ENCODE peak calls at places on chromosomes 5 and 9, in five cellular contexts. One of them, this sample, is unnamed.

GRCh38 chr9:107703651-107704050 is 214.1 kb upstream of the KLF4 start:
- DNase-seq in lower lobe of right lung: no peak
- DNase-seq in breast epithelium: no peak
- DNase-seq in colonic mucosa: no peak
- DNase-seq in ovary: no peak
- DNase-seq in this sample: no peak

GRCh38 chr9:134535171-134535570 is 106.4 kb upstream of the COL5A1 start:
- DNase-seq in lower lobe of right lung: no peak
- DNase-seq in breast epithelium: no peak
- DNase-seq in colonic mucosa: no peak
- DNase-seq in ovary: no peak
- DNase-seq in this sample: no peak

GRCh38 chr9:76135902-76136301 is 245.4 kb downstream of the PCSK5 start:
- DNase-seq in lower lobe of right lung: no peak
- DNase-seq in breast epithelium: no peak
- DNase-seq in colonic mucosa: no peak
- DNase-seq in ovary: no peak
- DNase-seq in this sample: no peak

GRCh38 chr5:123422433-123423277 is 548 bp downstream of the CEP120 start:
- DNase-seq in lower lobe of right lung: no peak
- DNase-seq in breast epithelium: no peak
- DNase-seq in colonic mucosa: peak; percentile 51
- DNase-seq in ovary: no peak
- DNase-seq in this sample: no peak

GRCh38 chr9:116099821-116100220 is 53.8 kb upstream of the PAPPA start:
- DNase-seq in lower lobe of right lung: no peak
- DNase-seq in breast epithelium: no peak
- DNase-seq in colonic mucosa: no peak
- DNase-seq in ovary: no peak
- DNase-seq in this sample: no peak

GRCh38 chr5:151499636-151500035 is 52.2 kb downstream of the SLC36A1 start:
- DNase-seq in lower lobe of right lung: no peak
- DNase-seq in breast epithelium: no peak
- DNase-seq in colonic mucosa: no peak
- DNase-seq in ovary: no peak
- DNase-seq in this sample: no peak

GRCh38 chr9:96686638-96687335 is 31.7 kb upstream of the PRXL2C start:
- DNase-seq in lower lobe of right lung: peak; percentile 90
- DNase-seq in breast epithelium: peak; percentile 62
- DNase-seq in colonic mucosa: peak; percentile 76
- DNase-seq in ovary: peak; percentile 68
- DNase-seq in this sample: no peak

GRCh38 chr5:78496373-78496772 is 136.0 kb downstream of the SCAMP1 start:
- DNase-seq in lower lobe of right lung: no peak
- DNase-seq in breast epithelium: no peak
- DNase-seq in colonic mucosa: peak; percentile 5
- DNase-seq in ovary: no peak
- DNase-seq in this sample: peak; percentile 34

GRCh38 chr5:78472469-78473106 is 112.2 kb downstream of the SCAMP1 start:
- DNase-seq in lower lobe of right lung: no peak
- DNase-seq in breast epithelium: no peak
- DNase-seq in colonic mucosa: no peak
- DNase-seq in ovary: no peak
- DNase-seq in this sample: no peak

GRCh38 chr5:56358046-56358445 is 124.9 kb upstream of the ANKRD55 start:
- DNase-seq in lower lobe of right lung: no peak
- DNase-seq in breast epithelium: no peak
- DNase-seq in colonic mucosa: no peak
- DNase-seq in ovary: no peak
- DNase-seq in this sample: no peak

GRCh38 chr5:160646033-160646432 is 206.0 kb downstream of the ATP10B start:
- DNase-seq in lower lobe of right lung: no peak
- DNase-seq in breast epithelium: no peak
- DNase-seq in colonic mucosa: no peak
- DNase-seq in ovary: no peak
- DNase-seq in this sample: no peak

GRCh38 chr5:76074487-76074886 is 8.7 kb upstream of the SV2C start:
- DNase-seq in lower lobe of right lung: no peak
- DNase-seq in breast epithelium: no peak
- DNase-seq in colonic mucosa: peak; percentile 36
- DNase-seq in ovary: no peak
- DNase-seq in this sample: no peak

GRCh38 chr9:131734165-131734610 is 5.7 kb downstream of the RAPGEF1 start:
- DNase-seq in lower lobe of right lung: peak; percentile 78
- DNase-seq in breast epithelium: peak; percentile 55
- DNase-seq in colonic mucosa: peak; percentile 89
- DNase-seq in ovary: no peak
- DNase-seq in this sample: no peak

GRCh38 chr5:177553671-177554429 is 513 bp downstream of the FAM193B start:
- DNase-seq in lower lobe of right lung: peak; percentile 69
- DNase-seq in breast epithelium: peak; percentile 20
- DNase-seq in colonic mucosa: peak; percentile 61
- DNase-seq in ovary: peak; percentile 60
- DNase-seq in this sample: no peak

GRCh38 chr9:129549139-129549538 is 71.8 kb downstream of the C9orf50 start:
- DNase-seq in lower lobe of right lung: no peak
- DNase-seq in breast epithelium: no peak
- DNase-seq in colonic mucosa: no peak
- DNase-seq in ovary: no peak
- DNase-seq in this sample: no peak

GRCh38 chr9:129551393-129551973 is 69.4 kb downstream of the C9orf50 start:
- DNase-seq in lower lobe of right lung: no peak
- DNase-seq in breast epithelium: no peak
- DNase-seq in colonic mucosa: no peak
- DNase-seq in ovary: no peak
- DNase-seq in this sample: no peak

GRCh38 chr9:129548571-129549135 is 72.2 kb downstream of the C9orf50 start:
- DNase-seq in lower lobe of right lung: no peak
- DNase-seq in breast epithelium: no peak
- DNase-seq in colonic mucosa: no peak
- DNase-seq in ovary: peak; percentile 65
- DNase-seq in this sample: no peak

GRCh38 chr9:129549684-129550083 is 71.2 kb downstream of the C9orf50 start:
- DNase-seq in lower lobe of right lung: no peak
- DNase-seq in breast epithelium: no peak
- DNase-seq in colonic mucosa: no peak
- DNase-seq in ovary: peak; percentile 83
- DNase-seq in this sample: no peak

GRCh38 chr9:129550199-129550839 is 70.6 kb downstream of the C9orf50 start:
- DNase-seq in lower lobe of right lung: peak; percentile 85
- DNase-seq in breast epithelium: peak; percentile 64
- DNase-seq in colonic mucosa: peak; percentile 65
- DNase-seq in ovary: peak; percentile 94
- DNase-seq in this sample: no peak
- H3K27ac ChIP-seq in lower lobe of right lung: peak overlapping the region; percentile 79
- H3K27ac ChIP-seq in breast epithelium: peak overlapping the region; percentile 93
- H3K27ac ChIP-seq in colonic mucosa: peak overlapping the region; percentile 29
- H3K27ac ChIP-seq in ovary: peak overlapping the region; percentile 81
- H3K27ac ChIP-seq in this sample: no peak overlapping the region

GRCh38 chr5:111744455-111744854 is 12.5 kb downstream of the NREP start:
- DNase-seq in lower lobe of right lung: no peak
- DNase-seq in breast epithelium: no peak
- DNase-seq in colonic mucosa: no peak
- DNase-seq in ovary: no peak
- DNase-seq in this sample: no peak
- H3K27ac ChIP-seq in lower lobe of right lung: no peak overlapping the region
- H3K27ac ChIP-seq in breast epithelium: no peak overlapping the region
- H3K27ac ChIP-seq in colonic mucosa: no peak overlapping the region
- H3K27ac ChIP-seq in ovary: no peak overlapping the region
- H3K27ac ChIP-seq in this sample: no peak overlapping the region

GRCh38 chr9:128211551-128212281 is 8.5 kb downstream of the DNM1 start:
- DNase-seq in lower lobe of right lung: no peak
- DNase-seq in breast epithelium: no peak
- DNase-seq in colonic mucosa: peak; percentile 41
- DNase-seq in ovary: no peak
- DNase-seq in this sample: no peak

GRCh38 chr9:128215491-128216404 is 12.6 kb downstream of the DNM1 start:
- DNase-seq in lower lobe of right lung: no peak
- DNase-seq in breast epithelium: no peak
- DNase-seq in colonic mucosa: no peak
- DNase-seq in ovary: no peak
- DNase-seq in this sample: no peak

GRCh38 chr9:128216781-128217553 is 13.8 kb downstream of the DNM1 start:
- DNase-seq in lower lobe of right lung: no peak
- DNase-seq in breast epithelium: no peak
- DNase-seq in colonic mucosa: no peak
- DNase-seq in ovary: no peak
- DNase-seq in this sample: no peak

GRCh38 chr9:128214571-128215490 is 11.7 kb downstream of the DNM1 start:
- DNase-seq in lower lobe of right lung: no peak
- DNase-seq in breast epithelium: no peak
- DNase-seq in colonic mucosa: no peak
- DNase-seq in ovary: no peak
- DNase-seq in this sample: no peak

DNA sequence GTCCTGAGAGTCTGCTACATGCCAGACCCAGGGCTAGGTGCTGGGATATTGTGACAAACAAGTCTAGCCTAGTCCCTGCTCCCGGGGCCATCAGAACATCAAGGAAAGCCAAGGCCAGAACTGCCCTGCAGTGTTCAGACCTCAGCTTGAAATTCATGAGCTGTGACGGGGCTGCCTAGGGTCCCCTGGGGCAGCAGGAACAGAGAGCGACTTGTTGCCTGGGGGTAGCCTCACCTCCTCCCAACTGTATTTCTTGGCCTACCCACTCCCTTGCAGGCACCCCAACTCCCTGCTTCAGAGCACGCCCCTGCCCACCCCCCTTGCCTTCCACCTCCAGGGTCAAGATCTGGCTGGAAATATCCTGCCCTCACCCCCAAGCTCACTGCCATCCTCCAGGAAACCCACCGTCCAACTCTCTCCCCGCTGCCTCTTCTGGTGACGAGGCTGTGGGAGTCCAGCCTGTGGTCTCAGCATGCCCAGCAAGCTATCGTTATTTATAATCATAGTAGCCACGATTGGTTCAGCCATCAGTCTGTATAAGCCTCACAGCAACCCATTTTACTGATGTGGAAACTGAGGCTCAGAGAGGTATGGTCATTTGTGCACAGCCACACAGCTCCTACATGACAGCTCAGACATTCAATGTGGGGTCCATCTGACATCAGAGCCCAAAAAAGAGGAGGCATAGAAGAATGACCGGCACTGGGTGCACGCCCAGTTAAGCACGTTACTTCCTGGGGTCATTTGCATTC is 10.7 kb downstream of the DNM1 start:
- DNase-seq in lower lobe of right lung: no peak
- DNase-seq in breast epithelium: no peak
- DNase-seq in colonic mucosa: no peak
- DNase-seq in ovary: no peak
- DNase-seq in this sample: no peak
- H3K27ac ChIP-seq in lower lobe of right lung: no peak overlapping the region
- H3K27ac ChIP-seq in breast epithelium: peak overlapping the region; percentile 85
- H3K27ac ChIP-seq in colonic mucosa: no peak overlapping the region
- H3K27ac ChIP-seq in ovary: no peak overlapping the region
- H3K27ac ChIP-seq in this sample: no peak overlapping the region

GRCh38 chr9:110835404-110835803 is 166.8 kb downstream of the MUSK start:
- DNase-seq in lower lobe of right lung: no peak
- DNase-seq in breast epithelium: no peak
- DNase-seq in colonic mucosa: no peak
- DNase-seq in ovary: no peak
- DNase-seq in this sample: no peak
- H3K27ac ChIP-seq in lower lobe of right lung: no peak overlapping the region
- H3K27ac ChIP-seq in breast epithelium: no peak overlapping the region
- H3K27ac ChIP-seq in colonic mucosa: no peak overlapping the region
- H3K27ac ChIP-seq in ovary: no peak overlapping the region
- H3K27ac ChIP-seq in this sample: peak overlapping the region; percentile 24

GRCh38 chr9:74748966-74749365 is 138.8 kb downstream of the TRPM6 start:
- DNase-seq in lower lobe of right lung: no peak
- DNase-seq in breast epithelium: no peak
- DNase-seq in colonic mucosa: no peak
- DNase-seq in ovary: no peak
- DNase-seq in this sample: no peak
- H3K27ac ChIP-seq in lower lobe of right lung: no peak overlapping the region
- H3K27ac ChIP-seq in breast epithelium: no peak overlapping the region
- H3K27ac ChIP-seq in colonic mucosa: no peak overlapping the region
- H3K27ac ChIP-seq in ovary: no peak overlapping the region
- H3K27ac ChIP-seq in this sample: no peak overlapping the region

GRCh38 chr5:15524712-15525111 is 24.7 kb downstream of the FBXL7 start:
- DNase-seq in lower lobe of right lung: no peak
- DNase-seq in breast epithelium: no peak
- DNase-seq in colonic mucosa: no peak
- DNase-seq in ovary: no peak
- DNase-seq in this sample: no peak

GRCh38 chr5:15526413-15526812 is 26.4 kb downstream of the FBXL7 start:
- DNase-seq in lower lobe of right lung: no peak
- DNase-seq in breast epithelium: no peak
- DNase-seq in colonic mucosa: no peak
- DNase-seq in ovary: no peak
- DNase-seq in this sample: no peak

GRCh38 chr5:15522141-15522540 is 22.2 kb downstream of the FBXL7 start:
- DNase-seq in lower lobe of right lung: no peak
- DNase-seq in breast epithelium: no peak
- DNase-seq in colonic mucosa: no peak
- DNase-seq in ovary: no peak
- DNase-seq in this sample: no peak

GRCh38 chr5:15528476-15528875 is 28.5 kb downstream of the FBXL7 start:
- DNase-seq in lower lobe of right lung: no peak
- DNase-seq in breast epithelium: no peak
- DNase-seq in colonic mucosa: no peak
- DNase-seq in ovary: no peak
- DNase-seq in this sample: no peak

DNA sequence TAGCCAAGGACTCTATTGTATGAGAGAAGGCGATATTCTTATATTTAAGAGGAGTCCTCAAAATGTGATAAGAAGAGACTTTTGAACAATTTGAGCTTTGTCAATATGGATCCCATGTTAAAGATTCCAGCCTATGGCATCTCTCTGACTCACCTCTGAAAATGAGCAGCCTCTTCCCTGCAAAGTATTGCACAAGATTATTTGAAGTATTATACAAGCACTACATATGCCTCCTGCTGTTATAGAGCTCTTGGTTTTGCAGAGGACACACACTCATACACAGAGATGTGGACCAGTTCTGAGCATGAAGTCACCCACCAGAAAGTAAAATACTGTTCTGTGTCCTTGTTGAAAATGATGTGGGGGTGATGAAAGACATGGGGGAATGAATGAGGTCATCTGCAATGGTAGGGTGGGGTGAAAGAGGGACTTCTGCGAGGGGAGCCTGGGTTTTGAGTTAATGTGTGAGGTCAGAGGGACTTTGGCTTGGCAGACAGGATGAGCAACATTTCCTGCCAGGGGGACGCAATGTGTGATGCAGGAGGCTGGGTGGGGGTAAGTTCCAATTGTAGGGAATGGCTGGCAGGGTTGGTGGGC is 25.8 kb downstream of the FBXL7 start:
- DNase-seq in lower lobe of right lung: no peak
- DNase-seq in breast epithelium: no peak
- DNase-seq in colonic mucosa: no peak
- DNase-seq in ovary: no peak
- DNase-seq in this sample: no peak
- H3K27ac ChIP-seq in lower lobe of right lung: no peak overlapping the region
- H3K27ac ChIP-seq in breast epithelium: no peak overlapping the region
- H3K27ac ChIP-seq in colonic mucosa: no peak overlapping the region
- H3K27ac ChIP-seq in ovary: no peak overlapping the region
- H3K27ac ChIP-seq in this sample: no peak overlapping the region

This sample was measured in epithelial cell of prostate.